ENCODE peak calls at places on chromosomes 13 and 19, in five cellular contexts. M, A, S, O and W are unnamed samples.

GRCh38 chr13:92838786-92839185 is 387.8 kb upstream of the GPC6 start:
- DNase-seq in M (no peak), A (no peak), O (no peak), S (peak; percentile 92), W (no peak)

GRCh38 chr13:33312150-33312908 is 26.8 kb upstream of the STARD13 start:
- DNase-seq in O (no peak), S (peak; percentile 65), A (no peak), M (no peak), W (no peak)

GRCh38 chr19:16520074-16520973 is 21.9 kb downstream of the CHERP start:
- DNase-seq in S (no peak), A (no peak), O (no peak), M (no peak), W (no peak)

GRCh38 chr19:35305181-35305580 is 13.2 kb downstream of the MAG start:
- DNase-seq in M (no peak), O (no peak), S (no peak), A (no peak), W (no peak)

GRCh38 chr19:54137913-54138776 is 583 bp downstream of the CNOT3 start:
- DNase-seq in A (peak; percentile 31), O (no peak), S (no peak), M (peak; percentile 39), W (peak; percentile 31)

GRCh38 chr19:12974301-12975220 is 5.2 kb downstream of the DAND5 start:
- DNase-seq in O (no peak), M (no peak), A (no peak), S (no peak), W (peak; percentile 36)

GRCh38 chr13:98856983-98857382 is 104.5 kb upstream of the SLC15A1 start:
- DNase-seq in S (no peak), O (peak; percentile 55), A (no peak), M (no peak), W (no peak)

GRCh38 chr19:1105217-1105872 is 1.6 kb downstream of the GPX4 start:
- DNase-seq in S (no peak), M (no peak), O (no peak), A (no peak), W (no peak)

GRCh38 chr13:89584058-89584457 is 1763.4 kb upstream of the MIR17HG start:
- DNase-seq in M (no peak), A (no peak), S (no peak), O (no peak), W (no peak)

GRCh38 chr19:46950526-46951235 is 69.0 kb upstream of the NPAS1 start:
- DNase-seq in A (no peak), O (no peak), S (no peak), M (no peak), W (no peak)

GRCh38 chr19:41548954-41549688 is 26.8 kb upstream of the CEACAM21 start:
- DNase-seq in A (peak; percentile 73), O (peak; percentile 43), M (peak; percentile 70), S (no peak), W (no peak)